ENCODE peak calls at places on chromosome X, in five cellular contexts. One of them, this sample, is unnamed.
A peak's percentile ranks its signal among the peaks of the same experiment; 100 is the strongest.

GRCh38 chrX:13646154-13646549 is 6.8 kb upstream of the TCEANC start:
- DNase-seq in dorsolateral prefrontal cortex: no peak
- DNase-seq in PC-9: no peak
- DNase-seq in SK-N-SH: peak; percentile 40
- DNase-seq in choroid plexus epithelial cell: peak; percentile 78
- DNase-seq in this sample: peak; percentile 72

GRCh38 chrX:103431316-103431715 is 55.0 kb downstream of the BEX3 start:
- DNase-seq in SK-N-SH: no peak
- DNase-seq in dorsolateral prefrontal cortex: no peak
- DNase-seq in choroid plexus epithelial cell: peak; percentile 32
- DNase-seq in PC-9: no peak
- DNase-seq in this sample: peak; percentile 70

GRCh38 chrX:123830309-123830708 is 29.5 kb upstream of the XIAP start:
- DNase-seq in dorsolateral prefrontal cortex: no peak
- DNase-seq in choroid plexus epithelial cell: peak; percentile 39
- DNase-seq in SK-N-SH: no peak
- DNase-seq in PC-9: no peak
- DNase-seq in this sample: no peak

GRCh38 chrX:29478336-29479069 is 736.9 kb upstream of the MAGEB2 start:
- DNase-seq in PC-9: no peak
- DNase-seq in dorsolateral prefrontal cortex: no peak
- DNase-seq in choroid plexus epithelial cell: peak; percentile 68
- DNase-seq in SK-N-SH: peak; percentile 56
- DNase-seq in this sample: peak; percentile 34

GRCh38 chrX:111338095-111338698 is 67.9 kb upstream of the CAPN6 start:
- DNase-seq in dorsolateral prefrontal cortex: no peak
- DNase-seq in choroid plexus epithelial cell: no peak
- DNase-seq in SK-N-SH: no peak
- DNase-seq in PC-9: no peak
- DNase-seq in this sample: no peak

GRCh38 chrX:115561605-115562491 is 874 bp downstream of the PLS3 start:
- DNase-seq in choroid plexus epithelial cell: peak; percentile 54
- DNase-seq in SK-N-SH: peak; percentile 77
- DNase-seq in dorsolateral prefrontal cortex: no peak
- DNase-seq in PC-9: peak; percentile 53
- DNase-seq in this sample: peak; percentile 49

GRCh38 chrX:64377753-64378152 is 17.5 kb downstream of the MTMR8 start:
- DNase-seq in choroid plexus epithelial cell: no peak
- DNase-seq in dorsolateral prefrontal cortex: no peak
- DNase-seq in PC-9: no peak
- DNase-seq in SK-N-SH: no peak
- DNase-seq in this sample: no peak

GRCh38 chrX:111095974-111096870 is at the start of gene PAK3:
- DNase-seq in PC-9: no peak
- DNase-seq in dorsolateral prefrontal cortex: peak; percentile 11
- DNase-seq in SK-N-SH: peak; percentile 79
- DNase-seq in choroid plexus epithelial cell: peak; percentile 22
- DNase-seq in this sample: peak; percentile 53

DNA sequence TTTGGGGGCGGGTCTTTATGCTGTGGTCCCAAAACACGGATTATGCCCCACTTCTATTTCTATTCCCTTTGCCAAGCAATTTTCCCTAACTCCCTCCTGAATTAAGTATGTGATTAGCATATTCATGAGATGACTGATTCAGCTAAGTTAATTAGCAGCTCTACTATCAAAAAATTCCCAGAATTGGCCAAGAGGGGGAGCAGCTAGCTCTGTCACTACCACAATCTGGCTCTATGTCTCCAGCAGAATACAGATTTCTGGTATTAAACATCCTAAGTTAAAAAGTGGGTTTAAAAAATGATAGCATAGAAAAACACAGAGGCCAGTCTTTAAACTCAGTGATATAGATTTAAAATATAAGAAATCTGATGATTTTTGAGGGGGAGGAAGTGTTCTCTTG is 80.3 kb downstream of the GPC4 start:
- DNase-seq in dorsolateral prefrontal cortex: no peak
- DNase-seq in choroid plexus epithelial cell: peak; percentile 54
- DNase-seq in SK-N-SH: peak; percentile 32
- DNase-seq in PC-9: no peak
- DNase-seq in this sample: peak; percentile 24
- TF ChIP-seq CTCF in dorsolateral prefrontal cortex: peak; percentile 57
- TF ChIP-seq CTCF in choroid plexus epithelial cell: peak; percentile 71
- TF ChIP-seq CTCF in SK-N-SH: peak; percentile 69
- TF ChIP-seq CTCF in PC-9: peak; percentile 83
- TF ChIP-seq CTCF in this sample: peak; percentile 56

DNA sequence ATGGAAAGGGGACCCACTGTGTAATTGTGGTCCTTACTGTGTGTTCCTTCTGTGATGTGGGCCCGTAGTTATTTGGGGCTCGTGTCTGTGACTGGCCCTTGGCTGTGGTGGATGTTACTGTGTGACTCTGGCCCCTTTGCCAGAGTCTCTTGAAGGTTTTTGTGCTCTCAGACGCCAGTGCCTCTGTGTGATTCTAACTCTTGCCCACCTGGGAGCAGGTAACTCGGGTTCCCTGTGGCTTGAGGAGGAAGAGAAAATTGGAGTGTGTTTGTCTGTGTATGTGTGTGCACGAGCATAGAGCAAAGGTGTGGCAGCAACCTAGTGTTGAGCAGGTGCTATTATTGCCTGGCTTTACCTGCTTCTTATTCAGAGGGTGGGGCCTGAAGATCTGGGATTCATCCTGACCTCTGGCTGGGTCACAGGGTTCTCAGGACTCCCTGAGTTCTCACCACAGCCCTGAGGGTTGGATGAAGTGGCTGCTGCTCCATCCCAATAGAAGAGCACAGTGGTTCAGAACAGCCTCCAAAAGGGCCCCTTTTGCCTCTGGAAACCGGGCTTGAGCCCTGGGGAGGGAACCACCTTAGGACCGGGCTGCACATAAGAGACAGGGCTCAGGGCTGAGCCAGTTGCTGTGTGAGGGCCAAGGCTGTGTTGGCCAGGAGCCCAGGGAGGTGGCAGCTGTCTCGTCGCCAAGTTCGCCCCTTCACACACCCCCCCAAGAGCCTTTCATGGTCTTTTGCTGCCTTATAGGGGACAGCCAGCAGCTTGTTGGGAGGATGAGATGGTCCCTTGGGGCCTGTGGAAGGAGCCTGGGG is 1.3 kb downstream of the RBM10 start:
- DNase-seq in PC-9: no peak
- DNase-seq in choroid plexus epithelial cell: no peak
- DNase-seq in SK-N-SH: no peak
- DNase-seq in dorsolateral prefrontal cortex: no peak
- DNase-seq in this sample: no peak
- H3K4me3 ChIP-seq in PC-9: peak overlapping the region; percentile 57
- H3K4me3 ChIP-seq in choroid plexus epithelial cell: peak overlapping the region; percentile 83
- H3K4me3 ChIP-seq in SK-N-SH: peak overlapping the region; percentile 77
- H3K4me3 ChIP-seq in dorsolateral prefrontal cortex: peak overlapping the region; percentile 70
- H3K4me3 ChIP-seq in this sample: peak overlapping the region; percentile 81

GRCh38 chrX:2620576-2620975 is 70.5 kb upstream of the CD99 start:
- DNase-seq in choroid plexus epithelial cell: no peak
- DNase-seq in dorsolateral prefrontal cortex: no peak
- DNase-seq in PC-9: no peak
- DNase-seq in SK-N-SH: no peak
- DNase-seq in this sample: no peak

GRCh38 chrX:2610246-2611170 is 80.6 kb upstream of the CD99 start:
- DNase-seq in PC-9: peak; percentile 39
- DNase-seq in choroid plexus epithelial cell: peak; percentile 26
- DNase-seq in dorsolateral prefrontal cortex: no peak
- DNase-seq in SK-N-SH: no peak
- DNase-seq in this sample: no peak

GRCh38 chrX:2609431-2610238 is 81.5 kb upstream of the CD99 start:
- DNase-seq in dorsolateral prefrontal cortex: no peak
- DNase-seq in SK-N-SH: no peak
- DNase-seq in choroid plexus epithelial cell: peak; percentile 34
- DNase-seq in PC-9: no peak
- DNase-seq in this sample: peak; percentile 30

GRCh38 chrX:2614911-2615310 is 76.2 kb upstream of the CD99 start:
- DNase-seq in SK-N-SH: no peak
- DNase-seq in choroid plexus epithelial cell: peak; percentile 94
- DNase-seq in dorsolateral prefrontal cortex: no peak
- DNase-seq in PC-9: no peak
- DNase-seq in this sample: peak; percentile 86
- TF ChIP-seq CTCF in SK-N-SH: peak; percentile 57
- TF ChIP-seq CTCF in choroid plexus epithelial cell: peak; percentile 80
- TF ChIP-seq CTCF in dorsolateral prefrontal cortex: no peak
- TF ChIP-seq CTCF in PC-9: no peak
- TF ChIP-seq CTCF in this sample: peak; percentile 75

GRCh38 chrX:150548684-150549083 is 19.7 kb upstream of the MTM1 start:
- DNase-seq in choroid plexus epithelial cell: no peak
- DNase-seq in SK-N-SH: no peak
- DNase-seq in dorsolateral prefrontal cortex: no peak
- DNase-seq in PC-9: no peak
- DNase-seq in this sample: no peak

GRCh38 chrX:150546711-150547153 is 21.7 kb upstream of the MTM1 start:
- DNase-seq in dorsolateral prefrontal cortex: no peak
- DNase-seq in SK-N-SH: no peak
- DNase-seq in PC-9: no peak
- DNase-seq in choroid plexus epithelial cell: peak; percentile 23
- DNase-seq in this sample: no peak

GRCh38 chrX:150544835-150545790 is 23.3 kb upstream of the MTM1 start:
- DNase-seq in SK-N-SH: no peak
- DNase-seq in PC-9: no peak
- DNase-seq in choroid plexus epithelial cell: no peak
- DNase-seq in dorsolateral prefrontal cortex: no peak
- DNase-seq in this sample: no peak

GRCh38 chrX:150548251-150548650 is 20.2 kb upstream of the MTM1 start:
- DNase-seq in PC-9: no peak
- DNase-seq in choroid plexus epithelial cell: no peak
- DNase-seq in SK-N-SH: no peak
- DNase-seq in dorsolateral prefrontal cortex: no peak
- DNase-seq in this sample: no peak

DNA sequence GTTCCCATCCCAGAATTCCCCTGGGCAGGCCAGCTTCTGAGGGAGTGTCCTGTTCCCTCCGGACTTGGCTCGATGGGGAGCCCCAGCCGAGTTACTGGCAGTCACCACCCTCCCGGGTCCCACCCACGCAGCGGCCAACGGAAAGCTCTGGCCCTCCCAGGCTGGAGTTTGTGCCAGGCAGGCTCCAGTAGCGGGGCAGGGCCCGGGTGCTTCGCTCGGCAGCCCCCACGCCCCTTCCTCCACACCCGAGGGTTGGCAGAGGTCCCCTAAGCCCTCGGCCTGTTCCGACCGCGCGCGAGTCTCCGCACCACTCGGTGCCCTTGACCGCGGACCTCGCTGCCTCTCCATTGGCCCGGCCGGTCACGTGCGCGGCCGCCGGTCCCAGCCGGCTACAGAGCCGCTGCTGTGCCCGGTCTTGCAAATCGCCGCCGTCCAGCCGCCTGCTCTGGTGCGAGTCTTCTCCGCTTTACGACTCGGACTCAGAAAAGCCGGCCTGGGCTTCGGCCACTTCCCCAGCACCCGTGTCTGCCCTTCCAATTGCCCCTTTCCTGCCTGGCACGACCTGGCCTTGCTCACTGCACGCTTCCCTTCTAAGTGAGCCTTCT is 20.8 kb upstream of the MTM1 start:
- DNase-seq in SK-N-SH: peak; percentile 35
- DNase-seq in dorsolateral prefrontal cortex: peak; percentile 63
- DNase-seq in PC-9: no peak
- DNase-seq in choroid plexus epithelial cell: peak; percentile 47
- DNase-seq in this sample: peak; percentile 44
- H3K4me3 ChIP-seq in SK-N-SH: no peak overlapping the region
- H3K4me3 ChIP-seq in dorsolateral prefrontal cortex: peak overlapping the region; percentile 47
- H3K4me3 ChIP-seq in PC-9: peak overlapping the region; percentile 54
- H3K4me3 ChIP-seq in choroid plexus epithelial cell: peak overlapping the region; percentile 49
- H3K4me3 ChIP-seq in this sample: peak overlapping the region; percentile 46